ENCODE peak calls at places on chromosomes 11 and 22, in four cellular contexts. One of them, this sample, is unnamed.

GRCh38 chr11:125626381-125626950 is 1.5 kb downstream of the CHEK1 start:
- DNase-seq in SHP77: peak; percentile 41
- DNase-seq in pancreas: no peak
- DNase-seq in GM12865: peak; percentile 66
- DNase-seq in this sample: peak; percentile 77

GRCh38 chr11:22491826-22492225 is 133.8 kb downstream of the FANCF start:
- DNase-seq in SHP77: no peak
- DNase-seq in pancreas: no peak
- DNase-seq in GM12865: no peak
- DNase-seq in this sample: no peak

GRCh38 chr11:121797496-121797895 is 318.5 kb downstream of the BLID start:
- DNase-seq in SHP77: no peak
- DNase-seq in pancreas: no peak
- DNase-seq in GM12865: no peak
- DNase-seq in this sample: no peak

GRCh38 chr11:72781063-72781312 is 12.9 kb downstream of the STARD10 start:
- DNase-seq in SHP77: no peak
- DNase-seq in pancreas: peak; percentile 81
- DNase-seq in GM12865: no peak
- DNase-seq in this sample: no peak

GRCh38 chr11:64292458-64293254 is 1.6 kb downstream of the KCNK4 start:
- DNase-seq in SHP77: no peak
- DNase-seq in pancreas: no peak
- DNase-seq in GM12865: no peak
- DNase-seq in this sample: no peak

GRCh38 chr22:42281706-42282251 is 11.3 kb upstream of the TCF20 start:
- DNase-seq in SHP77: no peak
- DNase-seq in pancreas: no peak
- DNase-seq in GM12865: no peak
- DNase-seq in this sample: no peak

GRCh38 chr11:74646964-74647363 is 54.6 kb downstream of the POLD3 start:
- DNase-seq in SHP77: no peak
- DNase-seq in pancreas: no peak
- DNase-seq in GM12865: no peak
- DNase-seq in this sample: no peak

GRCh38 chr11:35160248-35160820 is 21.4 kb downstream of the CD44 start:
- DNase-seq in SHP77: no peak
- DNase-seq in pancreas: no peak
- DNase-seq in GM12865: no peak
- DNase-seq in this sample: no peak

GRCh38 chr22:36238348-36239149 is 778 bp downstream of the APOL2 start:
- DNase-seq in SHP77: no peak
- DNase-seq in pancreas: no peak
- DNase-seq in GM12865: no peak
- DNase-seq in this sample: peak; percentile 4

GRCh38 chr22:20783844-20784723 is 10.2 kb downstream of the SERPIND1 start:
- DNase-seq in SHP77: peak; percentile 58
- DNase-seq in pancreas: no peak
- DNase-seq in GM12865: peak; percentile 81
- DNase-seq in this sample: peak; percentile 69

GRCh38 chr11:83220279-83220678 is 26.8 kb downstream of the ANKRD42 start:
- DNase-seq in SHP77: peak; percentile 3
- DNase-seq in pancreas: no peak
- DNase-seq in GM12865: no peak
- DNase-seq in this sample: no peak

GRCh38 chr22:48892571-48893287 is 934.9 kb downstream of the BRD1 start:
- DNase-seq in SHP77: no peak
- DNase-seq in pancreas: no peak
- DNase-seq in GM12865: no peak
- DNase-seq in this sample: no peak

GRCh38 chr11:29844701-29845379 is 172.0 kb downstream of the KCNA4 start:
- DNase-seq in SHP77: no peak
- DNase-seq in pancreas: no peak
- DNase-seq in GM12865: no peak
- DNase-seq in this sample: no peak

GRCh38 chr11:2759228-2760195 is 59.7 kb upstream of the KCNQ1OT1 start:
- DNase-seq in SHP77: no peak
- DNase-seq in pancreas: peak; percentile 59
- DNase-seq in GM12865: no peak
- DNase-seq in this sample: no peak

GRCh38 chr11:102831128-102831708 is 12.2 kb downstream of the MMP3 start:
- DNase-seq in SHP77: no peak
- DNase-seq in pancreas: peak; percentile 68
- DNase-seq in GM12865: peak; percentile 23
- DNase-seq in this sample: no peak

This sample was measured in OCI-LY7.